ENCODE peak calls at places on chromosomes 11 and 22, in six cellular contexts. One of them, this sample, is unnamed.

GRCh38 chr11:69076129-69076791 is 27.5 kb downstream of the TPCN2 start:
- DNase-seq in AG10803: peak
- DNase-seq in SJSA1: peak
- DNase-seq in ovary: no peak
- DNase-seq in cardiac fibroblast: peak
- DNase-seq in HAP-1: no peak
- DNase-seq in this sample: no peak

GRCh38 chr22:47281126-47282106 is 519.0 kb downstream of the TBC1D22A start:
- DNase-seq in ovary: no peak
- DNase-seq in AG10803: peak
- DNase-seq in SJSA1: no peak
- DNase-seq in HAP-1: no peak
- DNase-seq in cardiac fibroblast: no peak
- DNase-seq in this sample: peak

GRCh38 chr11:92886243-92886905 is 83.1 kb upstream of the MTNR1B start:
- DNase-seq in SJSA1: no peak
- DNase-seq in HAP-1: peak
- DNase-seq in cardiac fibroblast: peak
- DNase-seq in ovary: no peak
- DNase-seq in AG10803: peak
- DNase-seq in this sample: peak

GRCh38 chr11:76735218-76735480 is 48.0 kb upstream of the TSKU start:
- DNase-seq in ovary: no peak
- DNase-seq in HAP-1: no peak
- DNase-seq in cardiac fibroblast: no peak
- DNase-seq in AG10803: no peak
- DNase-seq in SJSA1: no peak
- DNase-seq in this sample: no peak

GRCh38 chr11:69642549-69642912 is 1.6 kb downstream of the CCND1 start:
- DNase-seq in ovary: no peak
- DNase-seq in AG10803: no peak
- DNase-seq in cardiac fibroblast: no peak
- DNase-seq in HAP-1: no peak
- DNase-seq in SJSA1: peak
- DNase-seq in this sample: no peak

GRCh38 chr11:77244277-77245014 is 57.0 kb downstream of the GDPD4 start:
- DNase-seq in cardiac fibroblast: peak
- DNase-seq in ovary: no peak
- DNase-seq in AG10803: peak
- DNase-seq in HAP-1: no peak
- DNase-seq in SJSA1: no peak
- DNase-seq in this sample: peak

GRCh38 chr11:110087820-110088534 is 5.2 kb upstream of the ZC3H12C start:
- DNase-seq in cardiac fibroblast: peak
- DNase-seq in SJSA1: no peak
- DNase-seq in AG10803: peak
- DNase-seq in ovary: no peak
- DNase-seq in HAP-1: no peak
- DNase-seq in this sample: peak

GRCh38 chr11:35478411-35479139 is 46.8 kb downstream of the PAMR1 start:
- DNase-seq in SJSA1: no peak
- DNase-seq in cardiac fibroblast: no peak
- DNase-seq in ovary: no peak
- DNase-seq in HAP-1: no peak
- DNase-seq in AG10803: no peak
- DNase-seq in this sample: no peak

GRCh38 chr22:20981787-20982562 is at the start of gene LZTR1:
- DNase-seq in cardiac fibroblast: peak
- DNase-seq in HAP-1: peak
- DNase-seq in ovary: peak
- DNase-seq in AG10803: peak
- DNase-seq in SJSA1: peak
- DNase-seq in this sample: peak

GRCh38 chr11:33801821-33802413 is 27.6 kb upstream of the FBXO3 start:
- DNase-seq in cardiac fibroblast: peak
- DNase-seq in HAP-1: no peak
- DNase-seq in SJSA1: no peak
- DNase-seq in AG10803: no peak
- DNase-seq in ovary: no peak
- DNase-seq in this sample: peak

GRCh38 chr11:30586251-30587144 is at the start of gene MPPED2:
- DNase-seq in HAP-1: peak
- DNase-seq in SJSA1: peak
- DNase-seq in AG10803: no peak
- DNase-seq in cardiac fibroblast: no peak
- DNase-seq in ovary: peak
- DNase-seq in this sample: no peak

GRCh38 chr11:28673687-28674431 is 565.7 kb downstream of the METTL15 start:
- DNase-seq in HAP-1: no peak
- DNase-seq in ovary: no peak
- DNase-seq in AG10803: peak
- DNase-seq in cardiac fibroblast: peak
- DNase-seq in SJSA1: no peak
- DNase-seq in this sample: peak

GRCh38 chr11:32081129-32081641 is 9.7 kb upstream of the RCN1 start:
- DNase-seq in SJSA1: no peak
- DNase-seq in HAP-1: no peak
- DNase-seq in AG10803: peak
- DNase-seq in cardiac fibroblast: peak
- DNase-seq in ovary: no peak
- DNase-seq in this sample: peak

GRCh38 chr11:3111919-3112690 is 53.0 kb downstream of the OSBPL5 start:
- DNase-seq in AG10803: peak
- DNase-seq in cardiac fibroblast: peak
- DNase-seq in SJSA1: no peak
- DNase-seq in ovary: no peak
- DNase-seq in HAP-1: no peak
- DNase-seq in this sample: no peak

GRCh38 chr11:114281388-114281956 is 14.7 kb upstream of the NNMT start:
- DNase-seq in ovary: no peak
- DNase-seq in cardiac fibroblast: no peak
- DNase-seq in HAP-1: no peak
- DNase-seq in AG10803: peak
- DNase-seq in SJSA1: no peak
- DNase-seq in this sample: no peak

GRCh38 chr11:58770627-58771457 is 39.1 kb upstream of the GLYAT start:
- DNase-seq in cardiac fibroblast: peak
- DNase-seq in ovary: no peak
- DNase-seq in SJSA1: peak
- DNase-seq in HAP-1: no peak
- DNase-seq in AG10803: peak
- DNase-seq in this sample: peak

GRCh38 chr22:36359172-36359973 is 28.4 kb downstream of the MYH9 start:
- DNase-seq in HAP-1: no peak
- DNase-seq in AG10803: no peak
- DNase-seq in cardiac fibroblast: no peak
- DNase-seq in ovary: no peak
- DNase-seq in SJSA1: no peak
- DNase-seq in this sample: no peak

GRCh38 chr11:66983275-66983924 is 8.3 kb downstream of the C11orf86 start:
- DNase-seq in cardiac fibroblast: no peak
- DNase-seq in AG10803: no peak
- DNase-seq in SJSA1: no peak
- DNase-seq in ovary: no peak
- DNase-seq in HAP-1: no peak
- DNase-seq in this sample: no peak

GRCh38 chr11:120554771-120555432 is 43.4 kb downstream of the GRIK4 start:
- DNase-seq in ovary: no peak
- DNase-seq in HAP-1: no peak
- DNase-seq in cardiac fibroblast: no peak
- DNase-seq in SJSA1: no peak
- DNase-seq in AG10803: peak
- DNase-seq in this sample: peak

GRCh38 chr11:76291576-76292526 is 85.5 kb upstream of the WNT11 start:
- DNase-seq in SJSA1: no peak
- DNase-seq in ovary: no peak
- DNase-seq in cardiac fibroblast: no peak
- DNase-seq in AG10803: no peak
- DNase-seq in HAP-1: no peak
- DNase-seq in this sample: no peak

GRCh38 chr11:34160049-34160721 is 54.8 kb downstream of the NAT10 start:
- DNase-seq in AG10803: no peak
- DNase-seq in SJSA1: no peak
- DNase-seq in ovary: no peak
- DNase-seq in HAP-1: no peak
- DNase-seq in cardiac fibroblast: no peak
- DNase-seq in this sample: no peak

GRCh38 chr22:19915287-19915954 is 26.2 kb upstream of the COMT start:
- DNase-seq in HAP-1: no peak
- DNase-seq in SJSA1: no peak
- DNase-seq in cardiac fibroblast: no peak
- DNase-seq in ovary: no peak
- DNase-seq in AG10803: no peak
- DNase-seq in this sample: no peak

GRCh38 chr11:10328314-10329090 is 23.6 kb downstream of the ADM start:
- DNase-seq in ovary: no peak
- DNase-seq in SJSA1: no peak
- DNase-seq in HAP-1: no peak
- DNase-seq in cardiac fibroblast: peak
- DNase-seq in AG10803: peak
- DNase-seq in this sample: peak

GRCh38 chr11:2142762-2143202 is 3.6 kb upstream of the IGF2 start:
- DNase-seq in HAP-1: no peak
- DNase-seq in SJSA1: no peak
- DNase-seq in cardiac fibroblast: peak
- DNase-seq in ovary: no peak
- DNase-seq in AG10803: peak
- DNase-seq in this sample: peak

GRCh38 chr11:120759046-120759445 is 247.5 kb downstream of the GRIK4 start:
- DNase-seq in HAP-1: no peak
- DNase-seq in SJSA1: no peak
- DNase-seq in cardiac fibroblast: no peak
- DNase-seq in ovary: no peak
- DNase-seq in AG10803: no peak
- DNase-seq in this sample: no peak

GRCh38 chr11:93655581-93656255 is 5.8 kb upstream of the CEP295 start:
- DNase-seq in ovary: no peak
- DNase-seq in AG10803: no peak
- DNase-seq in SJSA1: no peak
- DNase-seq in HAP-1: no peak
- DNase-seq in cardiac fibroblast: no peak
- DNase-seq in this sample: no peak

GRCh38 chr11:66219846-66220565 is 48.4 kb upstream of the RAB1B start:
- DNase-seq in cardiac fibroblast: no peak
- DNase-seq in SJSA1: no peak
- DNase-seq in HAP-1: no peak
- DNase-seq in ovary: no peak
- DNase-seq in AG10803: no peak
- DNase-seq in this sample: no peak

GRCh38 chr11:18748766-18749375 is 22.9 kb upstream of the IGSF22 start:
- DNase-seq in ovary: no peak
- DNase-seq in AG10803: no peak
- DNase-seq in HAP-1: no peak
- DNase-seq in SJSA1: no peak
- DNase-seq in cardiac fibroblast: peak
- DNase-seq in this sample: no peak

GRCh38 chr11:92765965-92766371 is 203.5 kb upstream of the MTNR1B start:
- DNase-seq in cardiac fibroblast: peak
- DNase-seq in HAP-1: no peak
- DNase-seq in ovary: peak
- DNase-seq in SJSA1: no peak
- DNase-seq in AG10803: peak
- DNase-seq in this sample: no peak

GRCh38 chr11:117704416-117705150 is 92.4 kb downstream of the DSCAML1 start:
- DNase-seq in HAP-1: no peak
- DNase-seq in AG10803: no peak
- DNase-seq in ovary: no peak
- DNase-seq in SJSA1: no peak
- DNase-seq in cardiac fibroblast: no peak
- DNase-seq in this sample: no peak
- H3K4me3 ChIP-seq in HAP-1: no peak
- H3K4me3 ChIP-seq in AG10803: no peak
- H3K4me3 ChIP-seq in ovary: no peak
- H3K4me3 ChIP-seq in SJSA1: no peak
- H3K4me3 ChIP-seq in cardiac fibroblast: no peak
- H3K4me3 ChIP-seq in this sample: no peak

GRCh38 chr22:27798526-27799333 is 2.8 kb downstream of the MN1 start:
- DNase-seq in ovary: no peak
- DNase-seq in cardiac fibroblast: peak
- DNase-seq in SJSA1: no peak
- DNase-seq in HAP-1: no peak
- DNase-seq in AG10803: no peak
- DNase-seq in this sample: no peak
- H3K4me3 ChIP-seq in ovary: no peak
- H3K4me3 ChIP-seq in cardiac fibroblast: peak
- H3K4me3 ChIP-seq in SJSA1: no peak
- H3K4me3 ChIP-seq in HAP-1: no peak
- H3K4me3 ChIP-seq in AG10803: peak
- H3K4me3 ChIP-seq in this sample: peak

DNA sequence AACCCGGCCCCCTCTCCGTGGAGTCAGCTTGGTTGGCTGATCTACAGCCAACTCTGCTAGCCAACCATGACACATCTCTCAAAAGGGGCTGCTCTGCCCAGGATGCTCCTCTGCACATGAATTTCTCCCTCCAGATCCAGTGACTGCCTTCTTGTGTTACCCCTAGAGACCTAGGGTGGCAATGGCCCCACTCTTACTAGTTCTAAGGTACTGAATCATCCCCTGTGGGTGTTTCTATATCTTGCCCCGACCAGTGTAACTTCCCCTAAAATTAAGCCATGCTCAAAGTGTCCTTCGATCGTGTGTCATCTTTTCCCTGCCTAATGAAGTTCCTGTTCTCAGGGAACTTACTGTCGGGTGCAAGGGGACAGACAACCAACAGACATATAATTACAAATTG is 113.3 kb downstream of the FAM76B start:
- DNase-seq in ovary: no peak
- DNase-seq in cardiac fibroblast: no peak
- DNase-seq in AG10803: no peak
- DNase-seq in SJSA1: no peak
- DNase-seq in HAP-1: no peak
- DNase-seq in this sample: no peak
- H3K4me3 ChIP-seq in ovary: no peak
- H3K4me3 ChIP-seq in cardiac fibroblast: no peak
- H3K4me3 ChIP-seq in AG10803: no peak
- H3K4me3 ChIP-seq in SJSA1: no peak
- H3K4me3 ChIP-seq in HAP-1: no peak
- H3K4me3 ChIP-seq in this sample: no peak

DNA sequence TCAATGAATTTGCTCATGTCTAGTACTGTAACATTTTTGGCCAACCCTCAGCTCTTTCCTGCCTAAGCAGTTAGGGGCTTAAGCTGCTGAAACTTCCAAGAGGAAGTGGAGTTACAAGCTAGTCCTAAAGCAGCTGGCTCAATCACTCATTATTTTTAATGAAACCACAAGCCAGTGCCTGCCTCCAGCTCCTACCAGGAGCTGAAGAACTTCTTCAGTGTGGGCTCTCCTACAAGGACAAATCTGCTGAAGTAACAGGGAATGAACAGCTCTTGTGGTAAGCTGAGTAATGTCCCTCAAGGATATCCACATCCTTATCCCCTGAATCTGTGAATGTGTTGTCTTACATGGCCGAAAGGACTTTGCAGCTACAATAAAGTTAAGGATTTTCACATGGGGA is 112.5 kb downstream of the BBOX1 start:
- DNase-seq in cardiac fibroblast: no peak
- DNase-seq in ovary: no peak
- DNase-seq in AG10803: no peak
- DNase-seq in SJSA1: no peak
- DNase-seq in HAP-1: no peak
- DNase-seq in this sample: no peak
- H3K4me3 ChIP-seq in cardiac fibroblast: no peak
- H3K4me3 ChIP-seq in ovary: no peak
- H3K4me3 ChIP-seq in AG10803: no peak
- H3K4me3 ChIP-seq in SJSA1: no peak
- H3K4me3 ChIP-seq in HAP-1: no peak
- H3K4me3 ChIP-seq in this sample: no peak

This sample was measured in foreskin fibroblast.